ENCODE peak calls at places on chromosomes 5 and 9, in four cellular contexts. Q is stimulated activated CD8-positive, alpha-beta memory T cell treated with anti-CD3 and anti-CD28 coated beads, Interleukin-4, amount 100 ng/mL, for 1 hour; V is endothelial cell; M is psoas muscle. K is an unnamed sample.

GRCh38 chr5:8399471-8399870 is 530.5 kb downstream of the MTRR start:
- DNase-seq in Q (no peak), V (no peak), M (no peak), K (no peak)

GRCh38 chr5:875931-876330 is 16.7 kb downstream of the BRD9 start:
- DNase-seq in Q (no peak), V (no peak), M (peak), K (no peak)

GRCh38 chr9:98708103-98708932 is 417 bp downstream of the GABBR2 start:
- DNase-seq in Q (no peak), V (no peak), M (no peak), K (peak)

GRCh38 chr5:178319541-178320041 is 87.0 kb upstream of the PHYKPL start:
- DNase-seq in Q (no peak), V (no peak), M (peak), K (no peak)

GRCh38 chr9:82829818-82830217 is 233.1 kb downstream of the RASEF start:
- DNase-seq in Q (no peak), V (no peak), M (no peak), K (no peak)

GRCh38 chr5:132961887-132962286 is 1.5 kb downstream of the AFF4 start:
- DNase-seq in Q (no peak), V (no peak), M (no peak), K (no peak)

GRCh38 chr5:80308526-80308925 is 11.3 kb upstream of the SPZ1 start:
- DNase-seq in Q (no peak), V (no peak), M (no peak), K (no peak)

GRCh38 chr5:95910521-95910920 is 51.1 kb downstream of the ELL2 start:
- DNase-seq in Q (no peak), V (no peak), M (no peak), K (no peak)

GRCh38 chr5:9188131-9188530 is 357.7 kb downstream of the SEMA5A start:
- DNase-seq in Q (no peak), V (no peak), M (no peak), K (no peak)

GRCh38 chr5:80672140-80672736 is 17.5 kb upstream of the DHFR start:
- DNase-seq in Q (no peak), V (peak), M (peak), K (peak)

GRCh38 chr5:67908145-67908765 is 307.3 kb upstream of the PIK3R1 start:
- DNase-seq in Q (no peak), V (no peak), M (no peak), K (no peak)

GRCh38 chr5:37494756-37495155 is 115.6 kb downstream of the WDR70 start:
- DNase-seq in Q (no peak), V (no peak), M (no peak), K (no peak)

GRCh38 chr5:178249191-178249989 is 16.8 kb upstream of the PHYKPL start:
- DNase-seq in Q (no peak), V (no peak), M (no peak), K (no peak)

GRCh38 chr5:143011621-143012020 is 241.4 kb downstream of the ARHGAP26 start:
- DNase-seq in Q (no peak), V (no peak), M (no peak), K (no peak)

GRCh38 chr9:115204827-115205506 is 87.0 kb upstream of the TNC start:
- DNase-seq in Q (no peak), V (no peak), M (no peak), K (no peak)

GRCh38 chr5:28927559-28928326 is 1889.4 kb upstream of the CDH9 start:
- DNase-seq in Q (no peak), V (no peak), M (no peak), K (peak)

GRCh38 chr5:40409600-40409999 is 270.1 kb upstream of the PTGER4 start:
- DNase-seq in Q (no peak), V (no peak), M (no peak), K (no peak)

GRCh38 chr9:110048473-110048975 is 159.4 kb downstream of the C9orf152 start:
- DNase-seq in Q (no peak), V (peak), M (peak), K (peak)

GRCh38 chr9:114829686-114830085 is 23.8 kb upstream of the TNFSF15 start:
- DNase-seq in Q (no peak), V (no peak), M (no peak), K (no peak)

GRCh38 chr9:117084221-117084620 is 330.6 kb downstream of the ASTN2 start:
- DNase-seq in Q (no peak), V (no peak), M (no peak), K (no peak)

GRCh38 chr5:147369742-147370374 is 135.0 kb downstream of the STK32A start:
- DNase-seq in Q (no peak), V (no peak), M (no peak), K (no peak)

GRCh38 chr5:82521431-82522051 is 243.4 kb upstream of the RPS23 start:
- DNase-seq in Q (no peak), V (no peak), M (no peak), K (peak)

GRCh38 chr9:33676746-33677505 is 118.4 kb upstream of the PRSS3 start:
- DNase-seq in Q (no peak), V (peak), M (peak), K (peak)

GRCh38 chr5:72065751-72066255 is 41.5 kb upstream of the MAP1B start:
- DNase-seq in Q (no peak), V (peak), M (no peak), K (peak)

GRCh38 chr9:135103001-135103446 is 15.6 kb downstream of the OLFM1 start:
- DNase-seq in Q (no peak), V (no peak), M (peak), K (no peak)

GRCh38 chr5:95808686-95809413 is 13.7 kb downstream of the GLRX start:
- DNase-seq in Q (peak), V (no peak), M (peak), K (no peak)

K was measured in retina.